ENCODE peak calls at places on chromosomes 6 and 20, in seven cellular contexts. One of them, this sample, is unnamed.

GRCh38 chr6:166494101-166494441 is 92.4 kb downstream of the RAMACL start:
- DNase-seq in GM12878: no peak
- DNase-seq in K562: no peak
- DNase-seq in HepG2: no peak
- DNase-seq in SK-N-SH: no peak
- DNase-seq in GM12892: no peak
- DNase-seq in H1: no peak
- DNase-seq in this sample: no peak

GRCh38 chr6:26372308-26373144 is 7.5 kb downstream of the BTN3A2 start:
- DNase-seq in GM12878: no peak
- DNase-seq in K562: peak; percentile 35
- DNase-seq in HepG2: no peak
- DNase-seq in SK-N-SH: no peak
- DNase-seq in GM12892: no peak
- DNase-seq in H1: no peak
- DNase-seq in this sample: no peak

GRCh38 chr20:32582659-32583580 is 2.2 kb downstream of the NOL4L start:
- DNase-seq in GM12878: no peak
- DNase-seq in K562: peak; percentile 82
- DNase-seq in HepG2: no peak
- DNase-seq in SK-N-SH: peak; percentile 84
- DNase-seq in GM12892: no peak
- DNase-seq in H1: peak; percentile 72
- DNase-seq in this sample: no peak

GRCh38 chr20:6768228-6769185 is 1.0 kb downstream of the BMP2 start:
- DNase-seq in GM12878: no peak
- DNase-seq in K562: no peak
- DNase-seq in HepG2: no peak
- DNase-seq in SK-N-SH: peak; percentile 44
- DNase-seq in GM12892: no peak
- DNase-seq in H1: peak; percentile 65
- DNase-seq in this sample: no peak

GRCh38 chr6:148016013-148016412 is 326.6 kb upstream of the SASH1 start:
- DNase-seq in GM12878: no peak
- DNase-seq in K562: no peak
- DNase-seq in HepG2: no peak
- DNase-seq in SK-N-SH: no peak
- DNase-seq in GM12892: no peak
- DNase-seq in H1: no peak
- DNase-seq in this sample: no peak

GRCh38 chr6:169371344-169372144 is 117.9 kb upstream of the THBS2 start:
- DNase-seq in GM12878: no peak
- DNase-seq in K562: no peak
- DNase-seq in HepG2: peak; percentile 50
- DNase-seq in SK-N-SH: peak; percentile 62
- DNase-seq in GM12892: no peak
- DNase-seq in H1: no peak
- DNase-seq in this sample: no peak

GRCh38 chr6:168377481-168377850 is 57.9 kb upstream of the DACT2 start:
- DNase-seq in GM12878: no peak
- DNase-seq in K562: no peak
- DNase-seq in HepG2: no peak
- DNase-seq in SK-N-SH: no peak
- DNase-seq in GM12892: no peak
- DNase-seq in H1: no peak
- DNase-seq in this sample: no peak

GRCh38 chr20:1632228-1632577 is 12.4 kb upstream of the SIRPB1 start:
- DNase-seq in GM12878: no peak
- DNase-seq in K562: no peak
- DNase-seq in HepG2: no peak
- DNase-seq in SK-N-SH: no peak
- DNase-seq in GM12892: no peak
- DNase-seq in H1: no peak
- DNase-seq in this sample: no peak

GRCh38 chr6:41936073-41936837 is 5.4 kb downstream of the CCND3 start:
- DNase-seq in GM12878: peak; percentile 53
- DNase-seq in K562: peak; percentile 91
- DNase-seq in HepG2: peak; percentile 87
- DNase-seq in SK-N-SH: peak; percentile 83
- DNase-seq in GM12892: peak; percentile 64
- DNase-seq in H1: peak; percentile 78
- DNase-seq in this sample: peak; percentile 58

DNA sequence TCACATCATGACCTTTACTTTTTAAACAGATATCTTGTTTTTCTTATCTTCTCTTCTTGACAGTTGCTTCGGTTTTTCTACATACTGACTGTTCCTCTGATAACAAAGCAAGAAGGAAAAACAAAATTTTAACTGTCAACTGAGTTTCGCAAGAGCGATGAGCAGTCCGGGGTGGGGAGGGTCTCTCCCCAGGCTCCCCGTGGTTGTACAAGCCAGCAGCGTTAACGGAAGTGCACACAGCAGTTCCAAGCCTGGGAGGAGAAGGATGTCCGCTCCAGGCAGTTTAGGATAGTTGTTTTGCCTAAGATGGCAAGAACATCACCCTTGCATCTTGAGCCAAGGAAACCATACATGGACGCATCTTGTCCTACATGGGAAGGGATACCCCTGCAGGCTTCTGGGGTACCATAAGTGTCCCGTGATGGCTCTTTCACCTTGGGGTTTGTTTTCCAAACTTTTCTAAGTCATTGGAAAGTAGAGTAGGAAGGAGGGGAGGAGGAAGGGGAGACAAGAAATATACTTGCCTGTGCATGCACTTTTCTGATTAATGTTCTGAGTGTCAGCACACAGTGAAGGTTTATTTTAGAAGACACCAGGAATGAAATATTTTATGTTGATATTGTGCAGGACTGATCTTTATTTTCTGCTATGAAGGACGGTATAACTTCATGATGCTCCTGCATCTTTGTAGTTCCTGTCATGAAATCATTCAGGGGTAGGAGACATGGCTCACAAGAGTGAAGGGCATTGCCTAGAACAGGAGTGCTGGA is 20.8 kb downstream of the SLC24A3 start:
- DNase-seq in GM12878: no peak
- DNase-seq in K562: no peak
- DNase-seq in HepG2: no peak
- DNase-seq in SK-N-SH: no peak
- DNase-seq in GM12892: no peak
- DNase-seq in H1: no peak
- DNase-seq in this sample: no peak
- TF ChIP-seq TAF1 in GM12878: no peak
- TF ChIP-seq TAF1 in K562: no peak
- TF ChIP-seq TAF1 in HepG2: no peak
- TF ChIP-seq TAF1 in SK-N-SH: no peak
- TF ChIP-seq TAF1 in GM12892: no peak
- TF ChIP-seq TAF1 in H1: no peak
- TF ChIP-seq TAF1 in this sample: no peak

GRCh38 chr6:86192123-86192522 is 549.4 kb upstream of the SYNCRIP start:
- DNase-seq in GM12878: no peak
- DNase-seq in K562: no peak
- DNase-seq in HepG2: peak; percentile 11
- DNase-seq in SK-N-SH: no peak
- DNase-seq in GM12892: no peak
- DNase-seq in H1: no peak
- DNase-seq in this sample: no peak
- TF ChIP-seq TAF1 in GM12878: no peak
- TF ChIP-seq TAF1 in K562: no peak
- TF ChIP-seq TAF1 in HepG2: no peak
- TF ChIP-seq TAF1 in SK-N-SH: no peak
- TF ChIP-seq TAF1 in GM12892: no peak
- TF ChIP-seq TAF1 in H1: no peak
- TF ChIP-seq TAF1 in this sample: no peak

DNA sequence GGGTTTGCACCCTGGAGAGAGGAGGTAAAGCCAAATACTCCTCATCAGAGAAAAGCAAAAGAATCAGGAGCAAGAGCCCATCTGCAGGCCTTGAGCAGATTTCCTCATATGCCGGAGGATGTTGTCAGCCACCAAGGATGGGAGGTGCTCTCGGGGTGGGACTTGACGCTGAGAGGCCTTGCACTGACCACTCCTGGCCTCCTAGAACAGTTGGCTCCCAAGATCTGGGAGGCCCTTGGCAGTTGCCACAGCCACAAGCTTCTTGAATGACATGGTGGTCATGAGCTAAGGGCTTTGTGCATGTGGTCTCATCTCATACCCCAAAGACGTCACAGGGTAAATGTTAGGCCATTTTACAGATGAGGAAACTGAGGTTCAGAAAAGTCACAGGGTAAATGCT is 75.2 kb upstream of the PMEPA1 start:
- DNase-seq in GM12878: no peak
- DNase-seq in K562: no peak
- DNase-seq in HepG2: no peak
- DNase-seq in SK-N-SH: no peak
- DNase-seq in GM12892: no peak
- DNase-seq in H1: no peak
- DNase-seq in this sample: no peak
- TF ChIP-seq TAF1 in GM12878: no peak
- TF ChIP-seq TAF1 in K562: no peak
- TF ChIP-seq TAF1 in HepG2: no peak
- TF ChIP-seq TAF1 in SK-N-SH: no peak
- TF ChIP-seq TAF1 in GM12892: no peak
- TF ChIP-seq TAF1 in H1: no peak
- TF ChIP-seq TAF1 in this sample: no peak

GRCh38 chr6:52548353-52548713 is 28.5 kb downstream of the TRAM2 start:
- DNase-seq in GM12878: no peak
- DNase-seq in K562: no peak
- DNase-seq in HepG2: no peak
- DNase-seq in SK-N-SH: no peak
- DNase-seq in GM12892: no peak
- DNase-seq in H1: no peak
- DNase-seq in this sample: no peak

GRCh38 chr6:52548999-52549398 is 27.9 kb downstream of the TRAM2 start:
- DNase-seq in GM12878: no peak
- DNase-seq in K562: no peak
- DNase-seq in HepG2: no peak
- DNase-seq in SK-N-SH: no peak
- DNase-seq in GM12892: no peak
- DNase-seq in H1: no peak
- DNase-seq in this sample: no peak

GRCh38 chr6:52547647-52548352 is 29.1 kb downstream of the TRAM2 start:
- DNase-seq in GM12878: no peak
- DNase-seq in K562: peak; percentile 19
- DNase-seq in HepG2: peak; percentile 83
- DNase-seq in SK-N-SH: peak; percentile 80
- DNase-seq in GM12892: no peak
- DNase-seq in H1: no peak
- DNase-seq in this sample: no peak

GRCh38 chr6:52550014-52550575 is 26.8 kb downstream of the TRAM2 start:
- DNase-seq in GM12878: no peak
- DNase-seq in K562: no peak
- DNase-seq in HepG2: no peak
- DNase-seq in SK-N-SH: no peak
- DNase-seq in GM12892: no peak
- DNase-seq in H1: no peak
- DNase-seq in this sample: no peak

DNA sequence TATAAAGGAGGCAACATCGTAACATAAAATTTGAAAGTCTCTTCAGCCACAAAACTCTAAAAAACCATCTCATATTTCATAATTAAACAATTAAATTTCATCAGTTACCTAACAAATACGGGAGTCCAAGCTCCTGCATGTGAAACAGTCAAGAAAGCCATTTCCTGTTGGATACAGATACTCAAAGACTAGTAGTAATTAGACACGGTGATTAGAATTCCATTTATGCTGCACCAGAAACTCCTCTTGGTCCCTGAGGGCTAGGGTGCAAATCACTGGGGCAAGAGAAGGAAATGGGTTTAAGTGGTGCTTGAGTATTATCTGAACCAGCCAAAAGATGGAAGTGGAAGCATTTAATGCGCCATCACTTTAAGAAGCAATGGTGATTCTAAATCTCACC is 27.4 kb downstream of the TRAM2 start:
- DNase-seq in GM12878: no peak
- DNase-seq in K562: no peak
- DNase-seq in HepG2: no peak
- DNase-seq in SK-N-SH: no peak
- DNase-seq in GM12892: no peak
- DNase-seq in H1: no peak
- DNase-seq in this sample: no peak
- TF ChIP-seq TAF1 in GM12878: no peak
- TF ChIP-seq TAF1 in K562: no peak
- TF ChIP-seq TAF1 in HepG2: no peak
- TF ChIP-seq TAF1 in SK-N-SH: no peak
- TF ChIP-seq TAF1 in GM12892: no peak
- TF ChIP-seq TAF1 in H1: no peak
- TF ChIP-seq TAF1 in this sample: no peak

DNA sequence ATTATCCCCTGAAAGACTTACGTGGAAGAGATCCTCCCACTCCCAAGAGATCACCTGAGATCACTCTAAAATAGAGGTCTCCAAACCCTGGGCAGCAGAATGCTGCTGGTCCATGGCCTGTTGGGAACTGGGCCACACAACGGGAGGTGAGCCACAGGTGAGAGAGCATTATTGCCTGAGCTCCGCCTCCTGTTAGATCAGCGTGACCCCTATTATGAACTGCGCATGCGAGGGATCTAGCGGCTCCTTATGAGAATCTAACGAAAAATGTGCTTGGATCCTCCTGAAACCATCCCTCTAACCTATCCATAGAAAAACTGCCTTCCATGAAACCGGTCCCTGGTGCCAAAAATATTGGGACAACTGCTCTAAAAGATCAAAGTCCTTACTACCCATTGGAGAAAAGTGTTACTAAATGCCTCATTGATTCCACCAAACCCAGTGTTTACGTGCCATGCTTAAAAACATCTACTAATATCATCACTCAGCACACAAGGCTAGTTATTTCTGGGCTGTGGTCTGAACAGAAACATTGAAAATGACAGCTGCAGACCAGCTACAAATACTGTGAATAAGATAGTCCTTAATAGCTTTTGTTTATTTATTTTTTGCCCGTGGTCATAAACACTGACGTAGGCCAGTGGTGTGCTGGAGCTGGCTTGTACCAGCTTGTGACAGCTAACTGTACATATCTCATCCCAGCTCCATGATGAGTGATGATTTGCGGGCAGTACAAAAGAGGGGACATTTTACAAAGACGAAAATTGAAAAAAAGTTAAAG is 1057.2 kb downstream of the EPHA7 start:
- DNase-seq in GM12878: no peak
- DNase-seq in K562: no peak
- DNase-seq in HepG2: no peak
- DNase-seq in SK-N-SH: peak; percentile 25
- DNase-seq in GM12892: no peak
- DNase-seq in H1: no peak
- DNase-seq in this sample: no peak
- TF ChIP-seq TAF1 in GM12878: no peak
- TF ChIP-seq TAF1 in K562: no peak
- TF ChIP-seq TAF1 in HepG2: no peak
- TF ChIP-seq TAF1 in SK-N-SH: no peak
- TF ChIP-seq TAF1 in GM12892: no peak
- TF ChIP-seq TAF1 in H1: no peak
- TF ChIP-seq TAF1 in this sample: no peak

DNA sequence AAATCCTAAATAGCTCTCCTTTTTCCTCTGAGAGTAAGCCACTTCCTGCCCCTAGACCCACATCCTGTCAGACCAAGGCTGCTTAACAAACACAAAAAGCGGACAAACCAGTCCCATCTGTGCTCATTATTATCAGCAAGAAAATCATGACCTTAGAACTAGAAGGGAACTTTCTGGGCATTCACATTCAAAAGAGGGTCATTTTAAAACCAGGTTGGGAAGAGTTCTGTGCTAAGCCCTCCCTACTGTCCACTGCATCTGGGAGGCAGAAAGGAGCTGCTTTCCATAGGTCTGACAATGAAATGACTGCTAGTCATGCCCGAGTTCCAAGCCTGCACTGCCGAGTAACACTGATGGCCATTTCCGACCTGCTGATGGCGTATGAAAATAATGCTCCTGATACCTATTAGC is 15.4 kb downstream of the EZR start:
- DNase-seq in GM12878: no peak
- DNase-seq in K562: no peak
- DNase-seq in HepG2: no peak
- DNase-seq in SK-N-SH: no peak
- DNase-seq in GM12892: peak; percentile 43
- DNase-seq in H1: no peak
- DNase-seq in this sample: no peak
- TF ChIP-seq TAF1 in GM12878: no peak
- TF ChIP-seq TAF1 in K562: no peak
- TF ChIP-seq TAF1 in HepG2: no peak
- TF ChIP-seq TAF1 in SK-N-SH: no peak
- TF ChIP-seq TAF1 in GM12892: no peak
- TF ChIP-seq TAF1 in H1: no peak
- TF ChIP-seq TAF1 in this sample: no peak

This sample was measured in GM12891.